ENCODE peak calls at places on chromosomes 5 and 9, in four cellular contexts. I is stomach, Z is NCI-H2029, E is left lobe of liver. L is an unnamed sample.
A peak's percentile ranks its signal among the peaks of the same experiment; 100 is the strongest.

GRCh38 chr9:13568851-13569618 is 289.5 kb upstream of the MPDZ start:
- DNase-seq in I (no peak), E (no peak), Z (peak; percentile 38), L (peak; percentile 31)

GRCh38 chr5:50853151-50853550 is 186.7 kb downstream of the PARP8 start:
- DNase-seq in I (no peak), Z (no peak), E (no peak), L (no peak)

GRCh38 chr5:50667653-50668403 is 1.4 kb downstream of the PARP8 start:
- DNase-seq in I (peak; percentile 71), E (peak; percentile 71), Z (peak; percentile 65), L (peak; percentile 64)

GRCh38 chr9:108634669-108635462 is 220.9 kb downstream of the ACTL7B start:
- DNase-seq in E (no peak), I (no peak), Z (no peak), L (peak; percentile 12)

GRCh38 chr9:127166651-127167524 is 44.5 kb upstream of the ANGPTL2 start:
- DNase-seq in E (no peak), Z (no peak), I (peak; percentile 26), L (no peak)

GRCh38 chr5:157603333-157604190 is 28.0 kb upstream of the ADAM19 start:
- DNase-seq in I (no peak), Z (no peak), E (no peak), L (peak; percentile 78)

GRCh38 chr9:15295761-15296405 is 11.1 kb downstream of the TTC39B start:
- DNase-seq in I (no peak), E (no peak), Z (no peak), L (peak; percentile 63)

GRCh38 chr9:135968083-135968476 is 6.9 kb upstream of the UBAC1 start:
- DNase-seq in Z (no peak), I (no peak), E (no peak), L (no peak)

GRCh38 chr9:16484178-16484577 is 386.3 kb downstream of the BNC2 start:
- DNase-seq in I (no peak), Z (no peak), E (no peak), L (no peak)

GRCh38 chr5:16489322-16489791 is 23.8 kb upstream of the ZNF622 start:
- DNase-seq in Z (peak; percentile 42), I (no peak), E (no peak), L (peak; percentile 62)

GRCh38 chr5:123088031-123088805 is 823 bp upstream of the PRDM6 start:
- DNase-seq in Z (no peak), E (no peak), I (no peak), L (no peak)

GRCh38 chr5:150073086-150073625 is 13.2 kb downstream of the CSF1R start:
- DNase-seq in Z (no peak), E (peak; percentile 34), I (peak; percentile 15), L (no peak)

GRCh38 chr9:129111762-129112151 is 542 bp downstream of the PTPA start:
- DNase-seq in Z (no peak), E (no peak), I (peak; percentile 47), L (peak; percentile 38)

GRCh38 chr5:2710910-2711309 is 40.6 kb downstream of the IRX2 start:
- DNase-seq in E (no peak), I (no peak), Z (no peak), L (no peak)

GRCh38 chr5:1983401-1983800 is 100.7 kb upstream of the IRX4 start:
- DNase-seq in I (no peak), E (no peak), Z (no peak), L (no peak)

GRCh38 chr9:15592317-15592716 is 39.5 kb downstream of the CCDC171 start:
- DNase-seq in Z (no peak), I (no peak), E (no peak), L (no peak)

GRCh38 chr5:75611324-75612210 is at the start of gene ANKDD1B:
- DNase-seq in Z (no peak), E (no peak), I (peak; percentile 38), L (peak; percentile 28)

GRCh38 chr9:14072850-14073249 is 241.1 kb downstream of the NFIB start:
- DNase-seq in E (no peak), I (no peak), Z (no peak), L (no peak)